ENCODE peak calls at places on chromosomes 16 and 17, in ten cellular contexts. Y is aorta, D is Karpas-422, C is colonic mucosa, G is A549, Q is fibroblast of pulmonary artery, R is DND-41, H is A673, W is BE2C, F is GM23248. M is an unnamed sample.

GRCh38 chr16:85923153-85924021 is 24.4 kb downstream of the IRF8 start:
- DNase-seq in W (no peak), H (no peak), Q (peak), R (no peak), F (no peak), C (no peak), Y (no peak), D (peak), G (peak), M (peak)

GRCh38 chr17:557371-557770 is 157.3 kb downstream of the VPS53 start:
- DNase-seq in C (no peak), Q (peak), Y (no peak), F (peak), W (no peak), G (no peak), D (no peak), R (no peak), H (no peak), M (no peak)

GRCh38 chr17:76887809-76888208 is 19.6 kb downstream of the MGAT5B start:
- DNase-seq in D (peak), W (peak), Y (no peak), F (no peak), C (no peak), R (no peak), Q (no peak), H (no peak), G (no peak), M (no peak)

GRCh38 chr16:85767569-85767968 is 16.7 kb upstream of the C16orf74 start:
- DNase-seq in F (peak), Y (no peak), C (no peak), Q (peak), W (no peak), G (peak), H (peak), R (no peak), D (no peak), M (no peak)

GRCh38 chr17:39929657-39930407 is 2.3 kb downstream of the LRRC3C start:
- DNase-seq in H (no peak), Q (peak), W (no peak), C (no peak), G (peak), Y (no peak), D (no peak), F (peak), R (no peak), M (no peak)

GRCh38 chr17:80277751-80278671 is 17.4 kb downstream of the RNF213 start:
- DNase-seq in C (no peak), Y (peak), Q (no peak), R (no peak), D (no peak), H (no peak), W (no peak), G (no peak), F (no peak), M (peak)

GRCh38 chr17:62187681-62188080 is 122.6 kb upstream of the MED13 start:
- DNase-seq in F (peak), H (no peak), D (no peak), G (no peak), C (no peak), Q (peak), Y (no peak), W (no peak), R (no peak), M (no peak)

GRCh38 chr16:47774661-47775060 is 313.5 kb downstream of the PHKB start:
- DNase-seq in Y (no peak), Q (peak), C (peak), D (no peak), F (peak), G (peak), W (no peak), H (peak), R (no peak), M (no peak)

GRCh38 chr17:46200200-46200599 is 7.0 kb upstream of the KANSL1 start:
- DNase-seq in R (no peak), Q (no peak), H (no peak), F (no peak), G (no peak), C (peak), Y (no peak), W (no peak), D (no peak), M (no peak)

GRCh38 chr16:50266337-50267091 is at the start of gene ADCY7:
- DNase-seq in W (peak), G (no peak), D (peak), Y (peak), Q (peak), R (peak), F (peak), H (peak), C (peak), M (peak)
- H3K4me3 ChIP-seq in W (peak), G (no peak), D (peak), Y (no peak), Q (peak), R (peak), F (peak), H (peak), C (peak), M (no peak)

GRCh38 chr16:10485698-10486382 is 94.6 kb downstream of the EMP2 start:
- DNase-seq in D (no peak), W (no peak), Q (no peak), Y (no peak), R (no peak), H (no peak), C (no peak), F (no peak), G (no peak), M (no peak)

GRCh38 chr16:10480151-10480550 is 94.3 kb downstream of the ATF7IP2 start:
- DNase-seq in W (no peak), Y (no peak), F (no peak), G (no peak), C (no peak), H (no peak), D (no peak), R (no peak), Q (no peak), M (no peak)
- H3K4me3 ChIP-seq in W (no peak), Y (no peak), F (no peak), G (no peak), C (no peak), H (no peak), D (no peak), R (no peak), Q (no peak), M (no peak)

GRCh38 chr16:2671741-2672140 is 10.6 kb upstream of the KCTD5 start:
- DNase-seq in Y (no peak), D (no peak), H (no peak), R (no peak), F (no peak), C (no peak), W (no peak), Q (no peak), G (no peak), M (no peak)
- H3K4me3 ChIP-seq in Y (no peak), D (peak), H (no peak), R (no peak), F (peak), C (no peak), W (peak), Q (peak), G (no peak), M (peak)

GRCh38 chr17:7840875-7841274 is 6.9 kb downstream of the KDM6B start:
- DNase-seq in D (no peak), F (no peak), C (no peak), R (no peak), W (no peak), Q (no peak), Y (no peak), H (no peak), G (no peak), M (no peak)
- H3K4me3 ChIP-seq in D (peak), F (peak), C (peak), R (no peak), W (peak), Q (peak), Y (no peak), H (peak), G (peak), M (peak)